ENCODE peak calls at places on chromosome 16, in ten cellular contexts. S, T, F, O, U, R, G, W, L and Z are unnamed samples.

GRCh38 chr16:50040028-50040427 is 15.0 kb downstream of the CNEP1R1 start:
- DNase-seq in G (no peak), U (no peak), S (no peak), F (no peak), L (no peak), T (no peak), O (no peak), R (peak), W (no peak), Z (no peak)

GRCh38 chr16:4994719-4995434 is 36.7 kb downstream of the SEC14L5 start:
- DNase-seq in U (no peak), F (no peak), S (no peak), W (no peak), T (no peak), R (no peak), L (no peak), G (no peak), O (no peak), Z (no peak)

GRCh38 chr16:11004957-11005610 is 60.7 kb downstream of the CLEC16A start:
- DNase-seq in F (no peak), G (peak), R (no peak), O (peak), W (peak), T (no peak), S (no peak), L (no peak), U (no peak), Z (no peak)

GRCh38 chr16:16150117-16150877 is 73.0 kb downstream of the ABCC6 start:
- DNase-seq in W (peak), O (no peak), T (peak), G (peak), S (peak), R (peak), U (peak), L (peak), F (no peak), Z (no peak)

GRCh38 chr16:21708533-21709115 is 44.9 kb downstream of the OTOA start:
- DNase-seq in U (peak), T (peak), W (peak), L (peak), G (peak), S (peak), O (peak), F (peak), R (peak), Z (peak)

GRCh38 chr16:46428108-46429061 is 192.8 kb downstream of the SHCBP1 start:
- DNase-seq in W (no peak), R (no peak), G (no peak), F (no peak), U (no peak), O (no peak), T (no peak), L (peak), S (no peak), Z (no peak)

GRCh38 chr16:27324851-27325301 is 11.1 kb downstream of the IL4R start:
- DNase-seq in U (peak), R (peak), T (no peak), F (peak), G (no peak), L (peak), S (no peak), W (no peak), O (no peak), Z (no peak)

GRCh38 chr16:11698271-11698689 is 30.0 kb downstream of the SNN start:
- DNase-seq in L (no peak), T (no peak), S (no peak), W (peak), O (peak), R (no peak), F (no peak), G (no peak), U (no peak), Z (no peak)

GRCh38 chr16:78192734-78193133 is 93.3 kb downstream of the WWOX start:
- DNase-seq in G (no peak), S (no peak), L (no peak), R (no peak), T (no peak), W (no peak), O (no peak), U (no peak), F (no peak), Z (no peak)

GRCh38 chr16:66603537-66604375 is 748 bp upstream of the CMTM3 start:
- DNase-seq in T (no peak), G (peak), W (peak), R (peak), O (peak), F (peak), S (peak), U (peak), L (peak), Z (peak)

GRCh38 chr16:83952587-83952939 is 477 bp upstream of the OSGIN1 start:
- DNase-seq in F (no peak), U (no peak), S (peak), R (no peak), O (no peak), T (peak), G (peak), W (no peak), L (no peak), Z (no peak)

GRCh38 chr16:22075043-22075757 is 17.1 kb upstream of the VWA3A start:
- DNase-seq in T (no peak), S (no peak), O (peak), L (no peak), U (no peak), R (no peak), F (no peak), G (no peak), W (peak), Z (no peak)

GRCh38 chr16:60929-61878 is 7.6 kb downstream of the SNRNP25 start:
- DNase-seq in W (no peak), O (no peak), R (peak), S (peak), L (peak), F (no peak), G (no peak), U (no peak), T (no peak), Z (no peak)

GRCh38 chr16:22284637-22285515 is 12.3 kb upstream of the POLR3E start:
- DNase-seq in G (peak), W (no peak), U (no peak), L (no peak), T (no peak), R (no peak), O (no peak), S (no peak), F (no peak), Z (no peak)

GRCh38 chr16:10594312-10594950 is 14.0 kb upstream of the EMP2 start:
- DNase-seq in O (peak), R (no peak), S (no peak), G (no peak), F (no peak), U (peak), L (no peak), W (no peak), T (no peak), Z (no peak)

GRCh38 chr16:23909792-23910418 is 74.1 kb downstream of the PRKCB start:
- DNase-seq in F (no peak), O (no peak), R (no peak), T (no peak), G (no peak), W (no peak), S (no peak), U (no peak), L (no peak), Z (no peak)

GRCh38 chr16:14301150-14302030 is 230.3 kb downstream of the MRTFB start:
- DNase-seq in T (peak), F (peak), L (peak), G (no peak), W (no peak), R (peak), U (peak), S (peak), O (peak), Z (no peak)

GRCh38 chr16:86718118-86718517 is 139.8 kb downstream of the FOXL1 start:
- DNase-seq in O (peak), R (no peak), F (no peak), L (no peak), S (no peak), U (no peak), T (no peak), W (no peak), G (no peak), Z (no peak)

GRCh38 chr16:17843905-17844304 is 373.1 kb upstream of the XYLT1 start:
- DNase-seq in G (no peak), W (no peak), R (no peak), L (no peak), T (no peak), O (no peak), F (no peak), U (no peak), S (no peak), Z (no peak)

GRCh38 chr16:30786936-30787612 is at the start of gene ZNF629:
- DNase-seq in U (peak), G (peak), F (peak), S (peak), R (peak), L (peak), O (peak), T (peak), W (peak), Z (no peak)

GRCh38 chr16:14056970-14057369 is 14.1 kb upstream of the MRTFB start:
- DNase-seq in F (no peak), W (peak), S (no peak), O (no peak), U (no peak), T (no peak), G (peak), R (no peak), L (no peak), Z (no peak)

GRCh38 chr16:11370084-11370931 is 25.0 kb downstream of the RMI2 start:
- DNase-seq in O (no peak), G (peak), R (no peak), F (no peak), W (no peak), T (no peak), L (no peak), S (no peak), U (no peak), Z (no peak)

GRCh38 chr16:25419123-25419522 is 161.5 kb upstream of the ZKSCAN2 start:
- DNase-seq in S (no peak), T (no peak), W (no peak), O (no peak), U (no peak), G (no peak), R (no peak), L (no peak), F (no peak), Z (no peak)

GRCh38 chr16:65002265-65002664 is 119.6 kb downstream of the CDH11 start:
- DNase-seq in F (no peak), S (no peak), U (no peak), G (peak), L (no peak), O (no peak), T (no peak), R (no peak), W (peak), Z (no peak)

GRCh38 chr16:49260253-49260652 is 21.4 kb downstream of the CBLN1 start:
- DNase-seq in U (no peak), R (no peak), W (no peak), T (no peak), S (no peak), G (no peak), O (no peak), F (no peak), L (no peak), Z (no peak)

GRCh38 chr16:58464047-58464915 is 35.7 kb upstream of the NDRG4 start:
- DNase-seq in L (no peak), O (peak), S (no peak), U (no peak), G (no peak), F (peak), R (peak), T (no peak), W (no peak), Z (no peak)

GRCh38 chr16:4517812-4518211 is 20.8 kb downstream of the CDIP1 start:
- DNase-seq in L (no peak), R (peak), S (no peak), G (peak), W (peak), T (no peak), O (no peak), U (no peak), F (peak), Z (no peak)

GRCh38 chr16:71421911-71422310 is 19.9 kb downstream of the TLE7 start:
- DNase-seq in O (peak), S (no peak), T (peak), G (no peak), W (no peak), R (peak), F (peak), U (peak), L (peak), Z (no peak)

GRCh38 chr16:66271074-66272060 is 95.1 kb upstream of the CDH5 start:
- DNase-seq in G (no peak), S (no peak), L (no peak), R (no peak), W (no peak), U (no peak), F (no peak), T (no peak), O (peak), Z (no peak)

GRCh38 chr16:5025171-5025632 is 8.5 kb downstream of the NAGPA start:
- DNase-seq in F (peak), W (no peak), O (no peak), S (peak), T (peak), L (no peak), G (peak), R (peak), U (peak), Z (no peak)

GRCh38 chr16:78689031-78689430 is 589.6 kb downstream of the WWOX start:
- DNase-seq in G (peak), U (no peak), F (no peak), L (no peak), S (no peak), W (peak), O (no peak), T (no peak), R (no peak), Z (no peak)

GRCh38 chr16:76650579-76650978 is 373.4 kb downstream of the CNTNAP4 start:
- DNase-seq in U (no peak), O (peak), W (no peak), G (no peak), S (no peak), R (no peak), T (no peak), L (no peak), F (no peak), Z (no peak)

GRCh38 chr16:67481561-67482259 is 753 bp upstream of the ATP6V0D1 start:
- DNase-seq in O (no peak), R (peak), T (peak), G (peak), U (peak), W (no peak), S (peak), F (no peak), L (peak), Z (no peak)

GRCh38 chr16:3131755-3132377 is 3.0 kb upstream of the ZNF213 start:
- DNase-seq in O (no peak), R (peak), G (peak), T (peak), L (no peak), S (no peak), W (peak), U (peak), F (peak), Z (no peak)

GRCh38 chr16:8571061-8571596 is 19.2 kb downstream of the TMEM114 start:
- DNase-seq in U (no peak), G (peak), O (no peak), R (peak), T (no peak), W (peak), L (no peak), F (peak), S (no peak), Z (peak)

GRCh38 chr16:1077877-1078578 is 5.5 kb downstream of the SSTR5 start:
- DNase-seq in T (no peak), S (no peak), F (no peak), O (no peak), R (no peak), G (no peak), L (no peak), W (no peak), U (no peak), Z (no peak)
- H3K4me3 ChIP-seq in T (no peak), S (no peak), F (no peak), O (no peak), R (no peak), G (no peak), L (no peak), W (no peak), U (no peak), Z (no peak)

GRCh38 chr16:1426734-1427451 is 4.0 kb upstream of the PERCC1 start:
- DNase-seq in F (no peak), L (no peak), O (no peak), R (peak), G (no peak), W (no peak), T (no peak), S (no peak), U (no peak), Z (no peak)
- TF ChIP-seq CTCF in F (peak), L (no peak), O (no peak), R (no peak), G (no peak), W (no peak), T (no peak), S (no peak), U (no peak), Z (no peak)

GRCh38 chr16:81482329-81483063 is 37.9 kb downstream of the CMIP start:
- DNase-seq in W (no peak), U (no peak), F (no peak), T (no peak), S (no peak), O (no peak), G (no peak), L (no peak), R (no peak), Z (no peak)
- H3K4me3 ChIP-seq in W (no peak), U (no peak), F (no peak), T (no peak), S (no peak), O (no peak), G (no peak), L (no peak), R (no peak), Z (no peak)

GRCh38 chr16:74606521-74607309 is at the start of gene GLG1:
- DNase-seq in U (peak), S (peak), G (peak), T (peak), R (peak), L (peak), W (peak), O (peak), F (peak), Z (peak)
- TF ChIP-seq CTCF in U (no peak), S (no peak), G (no peak), T (no peak), R (no peak), L (no peak), W (no peak), O (no peak), F (no peak), Z (no peak)

DNA sequence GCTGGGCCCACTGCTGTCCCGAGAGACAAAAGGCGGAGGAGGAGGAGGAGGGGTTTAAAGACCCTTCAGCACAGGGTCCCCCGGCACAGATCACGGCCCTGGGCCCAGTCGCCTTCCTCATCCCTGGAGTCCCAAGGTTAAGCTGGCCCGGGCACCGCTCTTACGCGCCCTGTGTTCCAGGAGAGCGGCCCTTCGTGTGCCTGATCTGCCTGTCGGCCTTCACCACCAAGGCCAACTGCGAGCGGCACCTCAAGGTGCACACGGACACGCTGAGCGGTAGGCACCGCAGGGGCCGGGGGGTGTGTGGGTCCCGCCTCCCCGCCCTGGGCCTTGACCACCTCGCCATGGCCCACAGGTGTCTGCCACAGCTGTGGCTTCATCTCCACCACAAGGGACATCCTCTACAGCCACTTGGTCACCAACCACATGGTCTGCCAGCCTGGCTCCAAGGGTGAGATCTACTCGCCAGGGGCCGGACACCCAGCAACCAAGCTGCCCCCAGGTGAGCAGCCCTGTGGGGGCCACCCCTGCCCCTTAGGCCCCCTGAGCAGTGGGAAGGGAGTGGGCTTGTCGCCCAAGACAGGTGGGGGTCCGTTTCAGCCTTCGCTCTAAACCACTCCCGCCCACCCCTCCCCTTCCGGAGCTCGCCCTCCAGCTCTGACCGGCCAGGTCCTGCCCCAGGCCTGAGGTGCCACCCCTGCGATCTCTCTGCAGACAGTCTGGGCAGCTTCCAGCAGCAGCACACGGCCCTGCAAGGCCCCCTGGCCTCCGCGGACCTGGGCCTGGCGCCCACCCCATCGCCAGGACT is 37.6 kb upstream of the ZC3H18 start:
- DNase-seq in O (no peak), U (no peak), T (no peak), W (no peak), L (no peak), G (no peak), R (no peak), S (peak), F (no peak), Z (no peak)
- H3K4me3 ChIP-seq in O (no peak), U (peak), T (no peak), W (peak), L (peak), G (no peak), R (peak), S (no peak), F (peak), Z (no peak)

GRCh38 chr16:88608076-88608475 is 30.3 kb upstream of the IL17C start:
- DNase-seq in L (no peak), W (no peak), F (no peak), U (no peak), O (no peak), R (no peak), T (no peak), G (no peak), S (no peak), Z (no peak)

GRCh38 chr16:88606146-88606757 is 32.1 kb upstream of the IL17C start:
- DNase-seq in F (no peak), O (no peak), G (no peak), T (no peak), L (no peak), R (no peak), U (no peak), S (no peak), W (no peak), Z (no peak)

GRCh38 chr16:88613293-88613692 is 25.1 kb upstream of the IL17C start:
- DNase-seq in S (no peak), L (no peak), W (no peak), G (no peak), U (no peak), T (no peak), O (no peak), R (no peak), F (no peak), Z (no peak)

GRCh38 chr16:88611220-88611821 is 27.1 kb upstream of the IL17C start:
- DNase-seq in U (no peak), W (no peak), F (peak), R (peak), S (no peak), O (no peak), G (no peak), L (no peak), T (no peak), Z (no peak)

GRCh38 chr16:88610080-88610479 is 28.3 kb upstream of the IL17C start:
- DNase-seq in L (no peak), G (no peak), U (no peak), W (no peak), O (no peak), F (peak), R (peak), T (no peak), S (no peak), Z (no peak)
- TF ChIP-seq CTCF in L (no peak), G (peak), U (no peak), W (peak), O (peak), F (peak), R (peak), T (no peak), S (no peak), Z (peak)